ENCODE peak calls at places on chromosomes 6 and 20, in ten cellular contexts. V is right lobe of liver; U is OCI-LY7; E is cardiac muscle cell; H is tibial nerve; N is H1; F is IMR-90; D is CD8-positive, alpha-beta T cell; R is endodermal cell; T is lung. I is an unnamed sample.

GRCh38 chr20:49286689-49287551 is 9.1 kb upstream of the ZNFX1 start:
- DNase-seq in H (no peak), T (no peak), D (no peak), F (peak; percentile 36), E (no peak), U (peak; percentile 48), N (no peak), R (peak; percentile 59), V (no peak), I (no peak)

GRCh38 chr6:137536104-137536773 is 42.0 kb upstream of the OLIG3 start:
- DNase-seq in U (no peak), H (no peak), E (no peak), F (no peak), T (no peak), N (no peak), R (no peak), V (no peak), D (peak; percentile 35), I (no peak)

GRCh38 chr6:147561742-147562141 is 53.3 kb downstream of the SAMD5 start:
- DNase-seq in R (no peak), D (no peak), T (no peak), H (no peak), N (no peak), U (no peak), V (no peak), F (no peak), E (no peak), I (no peak)

GRCh38 chr6:31750411-31751022 is 10.7 kb downstream of the MSH5 start:
- DNase-seq in F (peak; percentile 66), D (no peak), U (no peak), R (no peak), T (no peak), E (no peak), N (no peak), V (no peak), H (no peak), I (no peak)

GRCh38 chr20:44176833-44177533 is 10.0 kb downstream of the JPH2 start:
- DNase-seq in E (no peak), N (no peak), T (no peak), F (no peak), H (no peak), D (no peak), R (no peak), V (no peak), U (no peak), I (no peak)

GRCh38 chr20:38471987-38472512 is 593 bp upstream of the RALGAPB start:
- DNase-seq in H (no peak), N (no peak), F (no peak), V (no peak), U (no peak), R (no peak), T (no peak), E (peak; percentile 8), D (no peak), I (no peak)

GRCh38 chr6:151916680-151917164 is 109.2 kb downstream of the ESR1 start:
- DNase-seq in T (no peak), V (no peak), N (no peak), F (no peak), R (no peak), H (peak; percentile 41), U (no peak), D (no peak), E (no peak), I (no peak)

GRCh38 chr6:152380993-152381898 is 255.9 kb downstream of the SYNE1 start:
- DNase-seq in H (peak; percentile 75), R (no peak), V (peak; percentile 49), U (no peak), F (peak; percentile 97), E (peak; percentile 88), T (peak; percentile 75), N (no peak), D (no peak), I (no peak)

GRCh38 chr6:36419295-36419694 is 23.4 kb downstream of the PXT1 start:
- DNase-seq in T (no peak), H (no peak), U (no peak), D (no peak), E (no peak), F (no peak), N (no peak), V (no peak), R (no peak), I (no peak)

GRCh38 chr20:51799586-51799985 is 2.7 kb downstream of the SALL4 start:
- DNase-seq in N (no peak), T (no peak), E (no peak), H (no peak), V (no peak), F (no peak), U (no peak), D (no peak), R (no peak), I (no peak)

GRCh38 chr6:40371621-40372020 is 215.5 kb downstream of the LRFN2 start:
- DNase-seq in R (no peak), U (no peak), T (no peak), N (no peak), V (no peak), H (no peak), F (no peak), E (no peak), D (no peak), I (no peak)

GRCh38 chr20:50306478-50307423 is 116.1 kb downstream of the CEBPB start:
- DNase-seq in V (no peak), F (no peak), D (no peak), E (no peak), H (no peak), T (no peak), N (no peak), U (no peak), R (peak; percentile 61), I (no peak)

GRCh38 chr6:65448806-65449397 is 258.1 kb downstream of the EYS start:
- DNase-seq in T (no peak), V (no peak), F (no peak), U (no peak), R (no peak), H (no peak), N (no peak), D (no peak), E (no peak), I (no peak)

GRCh38 chr20:20814685-20815084 is 102.2 kb upstream of the RALGAPA2 start:
- DNase-seq in F (no peak), H (no peak), T (no peak), D (no peak), R (peak; percentile 91), V (no peak), E (no peak), U (no peak), N (peak; percentile 54), I (no peak)

GRCh38 chr6:117810269-117810668 is 96.8 kb upstream of the SLC35F1 start:
- DNase-seq in N (no peak), T (no peak), D (no peak), R (no peak), E (no peak), F (no peak), U (no peak), V (no peak), H (no peak), I (no peak)

GRCh38 chr20:57555457-57556184 is 5.3 kb upstream of the PCK1 start:
- DNase-seq in T (no peak), R (no peak), E (no peak), H (no peak), U (no peak), V (peak; percentile 73), N (no peak), D (no peak), F (no peak), I (no peak)

GRCh38 chr20:856361-856775 is 22.9 kb downstream of the FAM110A start:
- DNase-seq in H (no peak), V (no peak), F (peak; percentile 54), N (no peak), T (no peak), U (no peak), D (peak; percentile 52), R (no peak), E (no peak), I (no peak)

GRCh38 chr6:43120938-43121913 is 45.1 kb downstream of the PTK7 start:
- DNase-seq in E (no peak), D (no peak), T (peak; percentile 41), U (no peak), F (peak; percentile 98), N (no peak), V (no peak), H (peak; percentile 61), R (peak; percentile 73), I (no peak)

GRCh38 chr6:135257641-135258405 is 76.7 kb downstream of the MYB start:
- DNase-seq in D (no peak), N (no peak), F (no peak), H (no peak), E (no peak), R (no peak), T (no peak), V (no peak), U (no peak), I (no peak)
- TF ChIP-seq CTCF in D (no peak), N (no peak), F (no peak), H (no peak), E (no peak), R (peak; percentile 46), T (no peak), V (no peak), U (peak; percentile 67), I (no peak)

DNA sequence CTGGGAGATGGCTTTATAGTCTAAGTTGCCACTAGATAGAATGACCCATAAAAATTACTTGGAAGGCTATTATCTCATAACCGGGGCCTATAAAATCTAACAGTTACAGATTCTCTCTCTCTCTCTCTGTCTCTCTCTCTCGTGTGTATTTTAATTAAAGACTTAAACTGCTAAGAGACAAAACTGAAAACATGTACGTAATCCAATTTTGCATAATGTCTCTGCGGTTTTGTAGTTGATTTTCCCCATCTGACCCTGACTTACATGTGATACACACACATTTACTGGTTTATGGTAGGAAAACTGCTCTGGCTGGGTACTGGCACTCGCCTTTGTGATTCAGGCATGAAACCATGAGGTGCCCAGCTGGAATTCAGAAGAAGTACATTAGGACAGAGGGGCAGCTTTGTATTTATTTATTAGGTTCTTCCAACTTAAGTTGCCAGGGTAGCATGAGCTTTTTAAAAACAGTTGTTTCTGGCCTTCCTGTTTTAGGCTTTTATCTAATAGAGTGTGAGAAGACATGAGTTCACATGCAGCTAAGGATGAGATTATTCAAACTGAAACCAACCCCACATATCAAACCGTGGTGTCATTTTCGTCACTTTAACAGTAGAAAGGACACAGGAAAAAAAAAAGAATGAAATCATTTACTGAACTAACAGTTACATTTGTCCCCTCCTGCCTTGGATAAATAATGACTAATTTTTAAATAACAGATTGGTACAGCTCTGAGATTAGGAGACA is 182.5 kb downstream of the GMPR start:
- DNase-seq in R (no peak), U (peak; percentile 30), F (peak; percentile 83), E (no peak), N (no peak), V (no peak), D (peak; percentile 33), T (no peak), H (no peak), I (peak; percentile 88)
- H3K4me3 ChIP-seq in R (no peak overlapping the region), U (peak overlapping the region; percentile 25), F (no peak overlapping the region), E (no peak overlapping the region), N (no peak overlapping the region), V (no peak overlapping the region), D (no peak overlapping the region), T (no peak overlapping the region), H (no peak overlapping the region), I (no peak overlapping the region)

GRCh38 chr20:47330071-47330470 is 26.4 kb downstream of the ZMYND8 start:
- DNase-seq in U (no peak), H (no peak), R (no peak), D (no peak), F (no peak), E (no peak), T (no peak), N (no peak), V (no peak), I (no peak)
- H3K36me3 ChIP-seq in U (peaks cover 89% of the 10 kb centered on the region), H (no peaks in the 10 kb centered on the region), R (peaks cover 44% of the 10 kb centered on the region), D (peaks cover 13% of the 10 kb centered on the region), F (peaks cover 3% of the 10 kb centered on the region), E (no peaks in the 10 kb centered on the region), T (peaks cover 3% of the 10 kb centered on the region), N (peaks cover 2% of the 10 kb centered on the region), V (no peaks in the 10 kb centered on the region), I (peaks cover 11% of the 10 kb centered on the region)

GRCh38 chr6:158361961-158362634 is 49.8 kb downstream of the TULP4 start:
- DNase-seq in E (no peak), U (no peak), H (no peak), N (no peak), D (no peak), F (peak; percentile 58), V (no peak), T (no peak), R (no peak), I (no peak)
- TF ChIP-seq CTCF in E (no peak), U (no peak), H (no peak), N (no peak), D (no peak), F (no peak), V (no peak), T (no peak), R (no peak), I (no peak)

I was measured in GM06990.